ENCODE peak calls at places on chromosome 6, in ten cellular contexts. B is NCI-H2081, A is transverse colon, Z is H4, L is SHP77, X is AG09309, F is skeletal muscle cell, E is GM03348, R is DMS 273 treated with DMSO at 0.1 percent for 48 hours, Q is GM19239. P is an unnamed sample.

GRCh38 chr6:42193491-42193894 is 1.3 kb downstream of the GUCA1B start:
- DNase-seq in B (no peak), A (no peak), Z (no peak), L (no peak), X (no peak), F (no peak), E (no peak), R (no peak), Q (no peak), P (peak)

GRCh38 chr6:142297996-142298753 is 3.6 kb upstream of the ADGRG6 start:
- DNase-seq in B (no peak), A (no peak), Z (no peak), L (no peak), X (no peak), F (peak), E (peak), R (no peak), Q (no peak), P (peak)

GRCh38 chr6:30725713-30726505 is 5.8 kb downstream of the TUBB start:
- DNase-seq in B (no peak), A (no peak), Z (peak), L (no peak), X (no peak), F (no peak), E (peak), R (peak), Q (no peak), P (no peak)

GRCh38 chr6:48990746-48991145 is 472.3 kb downstream of the MMUT start:
- DNase-seq in B (no peak), A (no peak), Z (no peak), L (no peak), X (no peak), F (no peak), E (peak), R (no peak), Q (no peak), P (no peak)

GRCh38 chr6:12022903-12023522 is 10.9 kb downstream of the HIVEP1 start:
- DNase-seq in B (no peak), A (no peak), Z (no peak), L (no peak), X (no peak), F (no peak), E (no peak), R (no peak), Q (no peak), P (no peak)

GRCh38 chr6:6729971-6730370 is 141.5 kb downstream of the LY86 start:
- DNase-seq in B (no peak), A (no peak), Z (no peak), L (no peak), X (no peak), F (no peak), E (no peak), R (no peak), Q (no peak), P (no peak)

GRCh38 chr6:160781298-160781697 is 79.3 kb downstream of the PLG start:
- DNase-seq in B (no peak), A (no peak), Z (no peak), L (no peak), X (no peak), F (no peak), E (no peak), R (no peak), Q (no peak), P (no peak)

GRCh38 chr6:155158044-155158843 is 105.6 kb upstream of the CLDN20 start:
- DNase-seq in B (no peak), A (no peak), Z (no peak), L (no peak), X (no peak), F (no peak), E (peak), R (no peak), Q (no peak), P (no peak)

GRCh38 chr6:37134622-37135191 is 35.2 kb upstream of the PIM1 start:
- DNase-seq in B (no peak), A (peak), Z (peak), L (no peak), X (peak), F (peak), E (peak), R (no peak), Q (no peak), P (peak)

GRCh38 chr6:106830930-106831329 is 143.6 kb downstream of the CD24 start:
- DNase-seq in B (no peak), A (no peak), Z (no peak), L (no peak), X (no peak), F (no peak), E (no peak), R (no peak), Q (no peak), P (no peak)

GRCh38 chr6:4957521-4958231 is 46.2 kb downstream of the RPP40 start:
- DNase-seq in B (no peak), A (no peak), Z (no peak), L (no peak), X (no peak), F (no peak), E (no peak), R (no peak), Q (no peak), P (no peak)